ENCODE peak calls at places on chromosome 14, in five cellular contexts. O, S, H, M and Z are unnamed samples.

GRCh38 chr14:99668307-99668997 is 15.6 kb upstream of the CYP46A1 start:
- DNase-seq in O (no peak), S (no peak), H (no peak), M (no peak), Z (no peak)

GRCh38 chr14:81594012-81594411 is 60.4 kb upstream of the SEL1L start:
- DNase-seq in O (no peak), S (no peak), H (peak), M (peak), Z (no peak)

GRCh38 chr14:24915958-24916595 is 133.9 kb downstream of the STXBP6 start:
- DNase-seq in O (no peak), S (no peak), H (no peak), M (peak), Z (no peak)

GRCh38 chr14:70186826-70187483 is 1.8 kb downstream of the SLC8A3 start:
- DNase-seq in O (no peak), S (no peak), H (peak), M (no peak), Z (peak)

GRCh38 chr14:100677152-100677924 is 49.4 kb upstream of the DLK1 start:
- DNase-seq in O (no peak), S (no peak), H (peak), M (peak), Z (no peak)

GRCh38 chr14:89176090-89176757 is 240.8 kb downstream of the FOXN3 start:
- DNase-seq in O (no peak), S (no peak), H (no peak), M (no peak), Z (no peak)

GRCh38 chr14:65470404-65470880 is 57.9 kb downstream of the FUT8 start:
- DNase-seq in O (no peak), S (no peak), H (no peak), M (no peak), Z (peak)

GRCh38 chr14:100815478-100816285 is 10.2 kb upstream of the MEG3 start:
- DNase-seq in O (no peak), S (no peak), H (peak), M (no peak), Z (no peak)

GRCh38 chr14:59126714-59127436 is 61.6 kb upstream of the DAAM1 start:
- DNase-seq in O (peak), S (no peak), H (peak), M (peak), Z (peak)

GRCh38 chr14:23248601-23249000 is 10.9 kb downstream of the RNF212B start:
- DNase-seq in O (no peak), S (no peak), H (no peak), M (no peak), Z (no peak)

GRCh38 chr14:105026789-105027563 is 6.1 kb upstream of the CDCA4 start:
- DNase-seq in O (no peak), S (no peak), H (peak), M (peak), Z (peak)

GRCh38 chr14:99729991-99730875 is 46.1 kb downstream of the CYP46A1 start:
- DNase-seq in O (no peak), S (peak), H (no peak), M (peak), Z (peak)

DNA sequence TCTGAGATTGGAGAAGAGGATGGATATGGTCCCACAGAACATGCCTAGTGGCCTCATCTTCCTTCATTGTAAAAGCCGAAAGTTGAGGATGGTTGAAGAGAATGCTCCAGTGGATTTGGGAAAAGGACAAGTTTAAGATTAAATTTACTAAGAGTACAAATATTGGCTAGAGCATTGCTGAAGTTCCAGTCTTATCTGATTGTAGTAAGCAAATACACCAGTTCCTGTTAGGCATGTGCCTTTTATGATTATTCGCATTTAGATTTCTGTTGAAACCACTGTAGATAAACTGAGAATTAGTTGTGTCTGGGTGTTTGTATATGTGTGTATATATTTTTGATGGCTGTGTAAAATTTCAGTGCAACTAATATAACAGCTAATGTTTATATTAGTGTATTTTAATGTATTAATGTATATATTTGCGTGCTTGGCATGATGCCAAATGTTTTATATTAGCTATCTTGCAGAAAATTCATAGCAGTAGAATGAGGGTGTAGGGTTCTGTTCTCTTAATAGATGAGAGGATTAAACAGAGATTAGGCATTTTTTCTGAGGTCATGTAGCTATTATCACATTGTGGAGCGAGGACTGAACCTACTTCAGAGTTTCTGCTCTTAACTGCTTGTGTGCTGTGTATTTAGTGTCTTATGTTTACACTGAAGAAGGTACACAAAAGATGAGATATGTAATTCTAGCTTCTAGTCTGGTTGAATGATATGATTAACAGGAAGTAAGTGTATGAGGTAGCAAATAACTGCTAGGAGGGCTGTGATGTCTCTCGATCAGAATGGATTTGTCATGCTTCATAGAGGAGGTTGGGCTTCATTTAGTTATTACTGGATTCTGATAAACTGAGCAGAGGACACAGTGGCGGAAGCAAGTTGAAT is 21.2 kb downstream of the FKBP3 start:
- DNase-seq in O (no peak), S (no peak), H (peak), M (peak), Z (no peak)
- H3K4me3 ChIP-seq in O (no peak), S (no peak), H (no peak), M (no peak), Z (no peak)

GRCh38 chr14:34365309-34365915 is 96.6 kb downstream of the SPTSSA start:
- DNase-seq in O (no peak), S (no peak), H (peak), M (peak), Z (no peak)
- TF ChIP-seq CTCF in O (no peak), S (peak), H (peak), M (peak), Z (no peak)

GRCh38 chr14:35825968-35826217 is 245 bp upstream of the BRMS1L start:
- DNase-seq in O (no peak), S (no peak), H (no peak), M (no peak), Z (no peak)
- H3K4me3 ChIP-seq in O (no peak), S (peak), H (peak), M (peak), Z (peak)

GRCh38 chr14:106518054-106518943 is 991.9 kb downstream of the TMEM121 start:
- DNase-seq in O (no peak), S (peak), H (no peak), M (no peak), Z (peak)
- TF ChIP-seq CTCF in O (no peak), S (peak), H (no peak), M (no peak), Z (peak)

DNA sequence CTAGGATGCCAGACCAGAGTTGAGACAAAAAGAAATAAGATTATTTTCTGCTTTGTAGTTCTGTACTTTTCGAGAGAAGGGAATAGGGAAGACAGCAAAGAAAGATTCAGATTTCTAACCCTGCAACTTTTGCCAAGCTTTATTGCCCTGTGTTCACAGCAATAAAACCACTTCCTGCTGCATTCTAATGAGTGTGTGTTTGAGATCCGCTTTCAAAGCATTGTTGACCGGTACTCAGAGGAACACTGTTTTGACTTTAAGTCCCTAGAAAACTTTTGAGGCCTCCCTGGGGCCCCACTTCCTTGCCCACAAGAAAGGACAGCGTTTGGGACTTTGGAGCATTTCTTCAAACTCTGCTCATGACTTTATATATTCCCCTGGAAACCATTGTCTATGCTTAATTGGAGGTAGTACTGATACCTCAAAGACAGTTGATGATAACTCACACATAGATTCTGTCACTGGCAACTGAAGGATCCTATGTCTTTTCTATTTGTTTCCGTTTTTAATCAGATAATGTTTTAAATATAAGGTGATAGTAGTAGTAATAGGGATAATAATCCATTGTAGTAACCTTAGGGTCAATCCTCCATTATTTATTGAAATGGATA is 1.3 kb downstream of the RNASE6 start:
- DNase-seq in O (no peak), S (no peak), H (no peak), M (no peak), Z (peak)
- H3K4me3 ChIP-seq in O (no peak), S (no peak), H (no peak), M (no peak), Z (peak)

GRCh38 chr14:79543966-79544365 is 667.3 kb downstream of the DIO2 start:
- DNase-seq in O (no peak), S (no peak), H (peak), M (peak), Z (peak)
- TF ChIP-seq CTCF in O (no peak), S (peak), H (peak), M (peak), Z (peak)

GRCh38 chr14:53668861-53669260 is 287.8 kb downstream of the BMP4 start:
- DNase-seq in O (no peak), S (no peak), H (no peak), M (peak), Z (no peak)

DNA sequence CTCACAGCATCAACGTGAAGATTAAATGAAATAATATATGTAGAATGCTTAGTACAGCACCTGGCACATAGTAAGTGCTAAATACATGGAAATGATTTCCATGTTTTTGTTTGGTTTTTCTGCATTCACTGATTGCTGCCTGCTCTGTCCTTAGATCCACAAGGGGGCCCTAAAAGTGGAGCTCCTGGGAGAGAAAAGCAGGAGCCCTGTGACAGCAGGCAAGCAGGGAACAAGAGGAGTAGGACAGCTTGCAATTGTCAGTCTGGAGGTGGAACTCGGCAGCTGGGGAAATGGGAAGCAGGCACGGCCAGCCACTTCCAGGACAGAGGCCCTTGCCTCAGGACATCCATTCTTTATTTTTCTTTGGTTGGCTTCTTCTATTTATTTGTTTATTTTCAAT is 292.9 kb downstream of the BMP4 start:
- DNase-seq in O (no peak), S (peak), H (peak), M (peak), Z (no peak)
- H3K4me3 ChIP-seq in O (no peak), S (no peak), H (no peak), M (no peak), Z (no peak)